ENCODE peak calls at places on chromosomes 1 and 21, in eight cellular contexts. Q is lower lobe of right lung, B is heart right ventricle, A is GM03348, H is brain pericyte, Z is RKO, E is T-cell, I is glutamatergic neuron. R is an unnamed sample.
A peak's percentile ranks its signal among the peaks of the same experiment; 100 is the strongest.

GRCh38 chr1:31577515-31578191 is 1.3 kb downstream of the TINAGL1 start:
- DNase-seq in Q (no peak), B (no peak), A (peak; percentile 53), H (no peak), Z (no peak), E (no peak), I (no peak), R (no peak)

GRCh38 chr1:169245706-169246105 is 121.9 kb downstream of the NME7 start:
- DNase-seq in Q (no peak), B (no peak), A (no peak), H (no peak), Z (no peak), E (no peak), I (no peak), R (no peak)

GRCh38 chr21:45353200-45353599 is 51.8 kb upstream of the COL18A1 start:
- DNase-seq in Q (peak; percentile 6), B (peak; percentile 2), A (no peak), H (no peak), Z (no peak), E (no peak), I (peak; percentile 70), R (no peak)

GRCh38 chr1:98088361-98088760 is 167.5 kb upstream of the DPYD start:
- DNase-seq in Q (no peak), B (no peak), A (no peak), H (no peak), Z (no peak), E (no peak), I (no peak), R (no peak)

GRCh38 chr1:24288479-24288878 is 30.7 kb upstream of the GRHL3 start:
- DNase-seq in Q (no peak), B (no peak), A (no peak), H (no peak), Z (no peak), E (no peak), I (no peak), R (no peak)

GRCh38 chr1:203046984-203047630 is 20.8 kb downstream of the PPFIA4 start:
- DNase-seq in Q (no peak), B (no peak), A (peak; percentile 90), H (no peak), Z (peak; percentile 87), E (no peak), I (no peak), R (peak; percentile 41)

GRCh38 chr1:171590022-171590421 is 32.0 kb upstream of the MYOCOS start:
- DNase-seq in Q (no peak), B (no peak), A (peak; percentile 9), H (no peak), Z (peak; percentile 25), E (no peak), I (no peak), R (peak; percentile 24)

GRCh38 chr1:234865171-234866006 is 255.4 kb upstream of the IRF2BP2 start:
- DNase-seq in Q (no peak), B (no peak), A (no peak), H (no peak), Z (no peak), E (no peak), I (no peak), R (no peak)

R was measured in AG04450.